ENCODE peak calls at places on chromosomes 1 and 21, in five cellular contexts. U, B, O, K and H are unnamed samples.

GRCh38 chr1:154325583-154326545 is 539 bp downstream of the ATP8B2 start:
- DNase-seq in U (peak), B (peak), O (peak), K (no peak), H (peak)

GRCh38 chr1:69421286-69421685 is 146.4 kb upstream of the LRRC7 start:
- DNase-seq in U (no peak), B (no peak), O (no peak), K (no peak), H (no peak)

GRCh38 chr1:1240822-1241587 is 5.5 kb downstream of the C1QTNF12 start:
- DNase-seq in U (peak), B (no peak), O (no peak), K (no peak), H (no peak)

GRCh38 chr1:153976819-153977249 is 640 bp downstream of the JTB start:
- DNase-seq in U (no peak), B (no peak), O (no peak), K (no peak), H (no peak)

GRCh38 chr1:114316204-114316603 is 162.5 kb upstream of the SYT6 start:
- DNase-seq in U (no peak), B (no peak), O (no peak), K (no peak), H (no peak)

GRCh38 chr1:88060112-88060673 is 623.9 kb upstream of the PKN2 start:
- DNase-seq in U (no peak), B (no peak), O (no peak), K (no peak), H (no peak)

GRCh38 chr1:40562185-40562584 is 30.7 kb downstream of the ZNF684 start:
- DNase-seq in U (no peak), B (no peak), O (no peak), K (no peak), H (no peak)

GRCh38 chr21:42923553-42924432 is 1.6 kb downstream of the ERVH48-1 start:
- DNase-seq in U (peak), B (peak), O (peak), K (peak), H (peak)

GRCh38 chr1:232643227-232643626 is 13.3 kb upstream of the SIPA1L2 start:
- DNase-seq in U (no peak), B (no peak), O (no peak), K (no peak), H (no peak)

GRCh38 chr1:1440941-1441888 is 5.7 kb downstream of the VWA1 start:
- DNase-seq in U (peak), B (peak), O (no peak), K (peak), H (peak)

GRCh38 chr1:234608720-234609527 is 1.1 kb downstream of the IRF2BP2 start:
- DNase-seq in U (peak), B (peak), O (no peak), K (peak), H (peak)

GRCh38 chr1:43908858-43909257 is 24.7 kb upstream of the ARTN start:
- DNase-seq in U (no peak), B (no peak), O (no peak), K (no peak), H (no peak)

GRCh38 chr1:206513312-206514111 is 6.2 kb downstream of the RASSF5 start:
- DNase-seq in U (no peak), B (no peak), O (peak), K (no peak), H (no peak)

GRCh38 chr1:30650038-30650958 is 73.1 kb downstream of the MATN1 start:
- DNase-seq in U (no peak), B (no peak), O (peak), K (no peak), H (no peak)

GRCh38 chr1:163120372-163120771 is 51.2 kb downstream of the RGS4 start:
- DNase-seq in U (no peak), B (no peak), O (no peak), K (no peak), H (no peak)

GRCh38 chr1:35718492-35719336 is at the start of gene C1orf216:
- DNase-seq in U (peak), B (peak), O (peak), K (peak), H (peak)

GRCh38 chr1:212037900-212038299 is 2.4 kb downstream of the DTL start:
- DNase-seq in U (peak), B (no peak), O (no peak), K (no peak), H (no peak)

GRCh38 chr1:185935360-185935759 is 201.2 kb downstream of the HMCN1 start:
- DNase-seq in U (no peak), B (no peak), O (no peak), K (no peak), H (no peak)

GRCh38 chr1:9281907-9282306 is 10.8 kb upstream of the SPSB1 start:
- DNase-seq in U (no peak), B (no peak), O (no peak), K (no peak), H (no peak)

GRCh38 chr1:52629021-52629643 is 3.8 kb upstream of the SHISAL2A start:
- DNase-seq in U (peak), B (no peak), O (no peak), K (no peak), H (no peak)

GRCh38 chr1:46133946-46134345 is 1.5 kb upstream of the PIK3R3 start:
- DNase-seq in U (no peak), B (no peak), O (no peak), K (no peak), H (no peak)

GRCh38 chr1:46131093-46131492 is 1.3 kb downstream of the PIK3R3 start:
- DNase-seq in U (no peak), B (no peak), O (no peak), K (no peak), H (no peak)

GRCh38 chr1:46131727-46132528 is 501 bp downstream of the PIK3R3 start:
- DNase-seq in U (no peak), B (no peak), O (peak), K (peak), H (peak)

GRCh38 chr1:46133181-46133658 is 791 bp upstream of the PIK3R3 start:
- DNase-seq in U (no peak), B (no peak), O (no peak), K (no peak), H (peak)

DNA sequence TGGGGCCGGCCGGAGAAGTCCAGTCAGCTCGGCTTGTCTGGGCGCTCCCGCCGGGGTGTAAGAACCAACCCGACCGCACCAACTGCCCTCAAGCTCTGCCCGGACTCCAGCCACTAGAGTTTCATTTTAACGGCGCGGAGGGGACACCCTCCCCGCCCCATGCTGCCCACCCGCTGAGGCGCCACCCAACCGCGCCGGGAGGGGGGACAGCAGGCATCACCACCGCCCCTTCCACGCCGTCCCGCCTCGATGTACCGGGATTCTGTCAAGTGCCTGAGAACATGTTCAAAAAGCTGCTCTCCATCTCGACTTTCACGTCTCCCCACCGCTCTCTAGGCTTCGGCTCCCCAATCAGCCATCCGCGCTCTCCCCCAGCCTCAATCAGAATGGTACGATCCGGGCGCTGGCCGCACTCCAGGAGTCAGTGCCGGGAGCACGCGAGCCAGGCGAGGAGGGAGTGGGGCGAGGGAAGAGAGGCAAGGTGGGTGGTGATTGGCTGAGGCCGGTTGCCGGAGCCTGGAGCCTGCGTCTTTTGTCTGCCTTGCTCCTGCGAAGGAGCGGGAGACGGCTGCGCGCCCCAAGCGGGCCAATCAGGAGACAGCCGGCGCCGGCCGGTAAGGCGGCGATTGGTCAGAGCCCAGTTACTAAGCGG is at the start of gene PIK3R3:
- DNase-seq in U (peak), B (peak), O (peak), K (peak), H (peak)
- TF ChIP-seq CTCF in U (no peak), B (no peak), O (peak), K (no peak), H (no peak)

GRCh38 chr1:196891251-196891650 is 3.4 kb downstream of the CFHR4 start:
- DNase-seq in U (no peak), B (no peak), O (no peak), K (no peak), H (no peak)

GRCh38 chr1:196887515-196888239 is at the start of gene CFHR4:
- DNase-seq in U (no peak), B (no peak), O (no peak), K (no peak), H (no peak)

GRCh38 chr1:196896355-196896754 is 8.5 kb downstream of the CFHR4 start:
- DNase-seq in U (no peak), B (no peak), O (no peak), K (no peak), H (no peak)

GRCh38 chr1:196890668-196891067 is 2.8 kb downstream of the CFHR4 start:
- DNase-seq in U (no peak), B (no peak), O (no peak), K (no peak), H (no peak)
- TF ChIP-seq CTCF in U (no peak), B (no peak), O (no peak), K (no peak), H (no peak)

GRCh38 chr1:156356262-156356874 is 12.6 kb upstream of the RHBG start:
- DNase-seq in U (no peak), B (no peak), O (no peak), K (no peak), H (no peak)

GRCh38 chr1:156357977-156358376 is 11.0 kb upstream of the RHBG start:
- DNase-seq in U (no peak), B (no peak), O (no peak), K (no peak), H (no peak)

GRCh38 chr1:156360534-156360933 is 8.5 kb upstream of the RHBG start:
- DNase-seq in U (no peak), B (no peak), O (no peak), K (no peak), H (no peak)

GRCh38 chr1:156359973-156360372 is 9.0 kb upstream of the RHBG start:
- DNase-seq in U (no peak), B (peak), O (no peak), K (no peak), H (no peak)

DNA sequence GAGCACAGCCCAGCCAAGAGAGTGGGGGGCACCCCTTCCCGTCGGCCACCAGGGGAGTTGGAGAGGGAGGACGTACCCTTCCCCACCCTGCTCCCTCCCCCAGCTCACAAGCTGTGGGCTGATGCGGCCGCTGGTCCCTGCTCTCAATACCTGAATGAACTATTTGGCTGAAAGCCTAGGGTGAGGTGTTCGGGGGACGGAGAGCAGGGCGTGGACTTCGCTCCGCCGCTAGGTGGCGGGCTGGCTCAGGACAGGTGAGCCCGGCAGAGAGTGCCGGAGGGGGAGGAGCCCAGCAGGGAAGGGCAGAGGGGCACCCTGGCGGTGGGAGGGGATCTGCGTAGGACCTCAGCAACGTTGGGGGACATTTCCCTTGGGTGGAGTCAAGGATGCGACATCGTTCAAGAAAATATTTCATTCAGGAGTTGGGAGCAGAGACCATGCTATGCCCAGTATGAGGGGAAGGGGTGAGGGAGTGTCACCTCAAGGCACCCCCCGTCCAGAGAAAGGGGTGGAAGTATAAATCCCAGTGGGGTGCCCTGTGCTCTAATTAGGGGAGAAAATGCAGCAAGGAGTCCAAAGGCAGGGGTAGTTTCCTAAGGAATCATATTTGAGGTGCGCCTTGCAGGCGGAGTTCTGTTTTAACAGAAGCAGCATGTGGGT is 12.0 kb upstream of the RHBG start:
- DNase-seq in U (peak), B (peak), O (no peak), K (peak), H (peak)
- TF ChIP-seq CTCF in U (peak), B (peak), O (peak), K (peak), H (peak)

DNA sequence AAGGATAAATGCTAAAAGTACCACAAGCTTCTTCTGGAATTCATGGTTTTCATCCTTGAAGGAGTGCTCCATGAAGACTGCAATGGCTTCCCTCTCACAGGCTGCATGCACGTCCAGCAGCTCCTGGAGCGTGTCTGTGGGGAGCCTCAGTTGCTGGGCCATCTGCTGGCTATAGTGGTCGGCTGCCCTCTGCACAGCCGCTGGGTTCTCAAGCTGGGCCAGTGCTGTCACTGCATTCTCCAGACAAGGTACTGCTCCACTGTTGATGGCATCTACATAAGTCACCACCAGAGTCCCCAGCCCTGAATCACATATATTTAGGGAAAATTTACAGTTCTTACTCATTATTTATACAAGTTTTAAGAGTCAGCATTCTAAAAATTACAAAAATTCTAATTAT is 8.7 kb downstream of the GBP4 start:
- DNase-seq in U (no peak), B (no peak), O (no peak), K (no peak), H (peak)
- TF ChIP-seq CTCF in U (no peak), B (no peak), O (no peak), K (no peak), H (no peak)

GRCh38 chr1:5798904-5799303 is 193.3 kb downstream of the NPHP4 start:
- DNase-seq in U (no peak), B (no peak), O (no peak), K (no peak), H (no peak)
- TF ChIP-seq CTCF in U (no peak), B (no peak), O (no peak), K (no peak), H (no peak)